ENCODE peak calls at places on chromosomes 12 and 14, in six cellular contexts. V, J, W, L, D and A are unnamed samples.

GRCh38 chr12:107749094-107749493 is 11.8 kb downstream of the PRDM4 start:
- DNase-seq in W (no peak), V (no peak), L (peak), D (no peak), J (no peak), A (no peak)

GRCh38 chr12:47296828-47297227 is 217.1 kb upstream of the AMIGO2 start:
- DNase-seq in V (no peak), W (no peak), D (no peak), J (no peak), L (no peak), A (no peak)

GRCh38 chr12:104604995-104605675 is 148.4 kb downstream of the CHST11 start:
- DNase-seq in L (peak), W (no peak), V (no peak), J (no peak), D (no peak), A (no peak)

GRCh38 chr12:57085999-57086950 is 2.6 kb upstream of the NAB2 start:
- DNase-seq in D (peak), V (peak), L (peak), J (no peak), W (peak), A (peak)

GRCh38 chr14:56491299-56492285 is 88.0 kb upstream of the TMEM260 start:
- DNase-seq in D (peak), W (peak), J (no peak), L (peak), V (peak), A (peak)

GRCh38 chr12:59459966-59460365 is 135.9 kb upstream of the SLC16A7 start:
- DNase-seq in D (no peak), V (no peak), W (no peak), L (peak), J (no peak), A (peak)

GRCh38 chr14:20614038-20614840 is 23.1 kb upstream of the RNASE12 start:
- DNase-seq in J (no peak), V (peak), D (no peak), W (peak), L (peak), A (no peak)

GRCh38 chr14:104801284-104802119 is 601 bp downstream of the ZBTB42 start:
- DNase-seq in W (no peak), J (no peak), L (no peak), D (no peak), V (no peak), A (peak)

GRCh38 chr14:97603201-97603600 is 806.0 kb downstream of the VRK1 start:
- DNase-seq in D (no peak), W (no peak), V (no peak), L (no peak), J (peak), A (no peak)

GRCh38 chr14:105944632-105945610 is 418.5 kb downstream of the TMEM121 start:
- DNase-seq in D (peak), V (no peak), W (no peak), J (peak), L (peak), A (no peak)

GRCh38 chr14:25042362-25043299 is 7.3 kb downstream of the STXBP6 start:
- DNase-seq in D (peak), J (no peak), V (peak), W (peak), L (peak), A (peak)

GRCh38 chr14:100187247-100187833 is 27.9 kb upstream of the DEGS2 start:
- DNase-seq in W (no peak), L (no peak), D (no peak), J (no peak), V (no peak), A (peak)

GRCh38 chr14:91392623-91393303 is 24.9 kb downstream of the CCDC88C start:
- DNase-seq in V (no peak), J (no peak), L (no peak), W (no peak), D (no peak), A (no peak)
- H3K4me3 ChIP-seq in V (no peak), J (no peak), L (no peak), W (no peak), D (no peak), A (no peak)

GRCh38 chr14:30874999-30875787 is 834 bp downstream of the COCH start:
- DNase-seq in V (peak), W (peak), L (peak), J (no peak), D (no peak), A (peak)
- H3K4me3 ChIP-seq in V (peak), W (peak), L (no peak), J (peak), D (peak), A (peak)

DNA sequence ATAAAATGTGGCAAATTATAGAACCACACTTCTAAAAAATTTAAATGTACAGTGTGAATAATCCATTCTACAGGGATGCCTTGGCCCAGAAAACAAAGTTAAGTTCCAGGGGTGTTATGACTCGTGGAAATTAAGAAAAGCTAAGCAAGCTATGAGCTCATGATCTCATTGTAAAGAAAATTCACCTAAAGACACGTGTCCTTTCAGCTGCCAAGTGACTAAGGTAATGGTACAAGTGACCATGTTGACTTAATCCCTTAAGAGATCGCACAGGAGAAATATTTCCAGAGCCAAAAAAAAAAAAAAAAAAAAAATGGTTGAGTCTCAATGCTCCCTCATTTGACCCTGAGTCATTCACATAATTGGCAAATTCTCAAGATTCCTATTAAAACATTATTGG is 51.4 kb upstream of the ANO2 start:
- DNase-seq in D (no peak), V (no peak), J (no peak), W (no peak), L (peak), A (no peak)
- H3K4me3 ChIP-seq in D (no peak), V (no peak), J (no peak), W (no peak), L (no peak), A (no peak)

GRCh38 chr12:122096014-122096413 is 17.5 kb downstream of the MLXIP start:
- DNase-seq in D (no peak), L (no peak), V (no peak), J (no peak), W (no peak), A (no peak)
- H3K4me3 ChIP-seq in D (no peak), L (no peak), V (no peak), J (no peak), W (no peak), A (no peak)

DNA sequence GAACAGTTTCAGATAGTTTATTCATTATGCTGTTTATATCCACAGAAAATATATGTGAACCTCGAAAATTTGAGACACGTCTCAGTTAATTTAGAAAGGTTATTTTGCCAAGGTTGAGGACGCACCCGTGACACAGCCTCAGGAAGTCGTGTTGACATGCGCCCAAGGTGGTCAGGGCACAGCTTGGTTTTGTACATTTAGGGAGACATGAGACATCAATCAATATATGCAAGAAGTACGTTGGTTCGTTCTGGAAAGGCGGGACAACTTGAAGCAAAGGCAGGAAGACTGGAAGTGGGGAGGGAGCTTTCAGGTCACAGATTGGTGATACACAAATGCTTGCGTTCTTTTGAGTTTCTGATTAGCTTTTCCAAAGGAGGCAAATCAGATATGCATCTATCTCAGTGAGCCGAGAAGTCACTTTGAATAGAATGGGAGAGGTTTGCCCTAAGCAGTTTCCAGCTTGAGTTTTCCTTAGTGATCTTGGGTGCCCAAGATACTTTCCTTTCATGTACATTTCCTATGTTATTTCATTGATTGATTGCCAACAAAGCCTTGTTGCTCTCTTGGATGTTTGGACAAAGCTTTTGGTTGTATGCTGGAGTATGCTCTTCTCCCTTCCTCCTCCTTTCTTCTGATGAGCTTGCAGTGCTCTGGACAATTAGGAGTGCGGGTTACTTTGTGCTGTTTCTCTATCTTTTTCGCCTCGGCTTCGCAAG is 3.2 kb downstream of the SNAPC1 start:
- DNase-seq in L (peak), V (no peak), W (no peak), J (no peak), D (no peak), A (no peak)
- H3K4me3 ChIP-seq in L (peak), V (peak), W (peak), J (no peak), D (no peak), A (no peak)

GRCh38 chr12:91380651-91381050 is 198.0 kb upstream of the DCN start:
- DNase-seq in V (no peak), J (no peak), W (no peak), D (no peak), L (peak), A (no peak)

GRCh38 chr12:91383106-91383505 is 200.5 kb upstream of the DCN start:
- DNase-seq in D (no peak), V (no peak), L (peak), W (no peak), J (no peak), A (no peak)

GRCh38 chr12:91381309-91381804 is 198.7 kb upstream of the DCN start:
- DNase-seq in V (peak), J (no peak), W (peak), L (peak), D (no peak), A (peak)

GRCh38 chr12:91384391-91384790 is 201.8 kb upstream of the DCN start:
- DNase-seq in J (no peak), W (no peak), V (no peak), D (no peak), L (no peak), A (no peak)

GRCh38 chr12:91382081-91382543 is 199.5 kb upstream of the DCN start:
- DNase-seq in D (peak), L (peak), J (peak), V (peak), W (peak), A (peak)
- H3K4me3 ChIP-seq in D (no peak), L (peak), J (no peak), V (peak), W (peak), A (peak)

GRCh38 chr12:92404921-92405320 is 259.3 kb upstream of the BTG1 start:
- DNase-seq in J (no peak), W (no peak), D (no peak), V (no peak), L (no peak), A (no peak)
- H3K4me3 ChIP-seq in J (no peak), W (no peak), D (no peak), V (no peak), L (no peak), A (no peak)

GRCh38 chr14:89719371-89720075 is 235.0 kb downstream of the EFCAB11 start:
- DNase-seq in W (no peak), L (no peak), J (no peak), D (no peak), V (no peak), A (no peak)

GRCh38 chr14:89721991-89722390 is 232.5 kb downstream of the EFCAB11 start:
- DNase-seq in L (peak), J (no peak), D (no peak), W (no peak), V (no peak), A (no peak)

GRCh38 chr14:89720076-89720687 is 234.3 kb downstream of the EFCAB11 start:
- DNase-seq in W (no peak), J (peak), D (no peak), L (no peak), V (no peak), A (no peak)

GRCh38 chr14:89721330-89721729 is 233.2 kb downstream of the EFCAB11 start:
- DNase-seq in L (no peak), J (no peak), V (no peak), D (no peak), W (no peak), A (no peak)

GRCh38 chr14:89720741-89721315 is 233.7 kb downstream of the EFCAB11 start:
- DNase-seq in W (no peak), J (peak), L (no peak), V (no peak), D (no peak), A (no peak)
- H3K4me3 ChIP-seq in W (no peak), J (no peak), L (no peak), V (no peak), D (no peak), A (no peak)